ENCODE peak calls at places on chromosomes 12 and 14, in six cellular contexts. One of them, this sample, is unnamed.

GRCh38 chr12:76588881-76589565 is 29.5 kb upstream of the OSBPL8 start:
- DNase-seq in stimulated activated CD4-positive, alpha-beta T cell treated with anti-CD3 and anti-CD28 coated beads, Interleukin-4, amount 100 ng/mL, for 48 hours: no peak
- DNase-seq in Peyer's patch: no peak
- DNase-seq in activated CD4-positive, alpha-beta T cell treated with anti-CD3 and anti-CD28 coated beads, Interleukin-2, amount 10 ng/mL, durations not matched to agents 7 days and 5 days: no peak
- DNase-seq in HTR-8/SVneo: no peak
- DNase-seq in right cardiac atrium: no peak
- DNase-seq in this sample: no peak

GRCh38 chr14:49970474-49971147 is 77.7 kb downstream of the ARF6 start:
- DNase-seq in Peyer's patch: no peak
- DNase-seq in right cardiac atrium: no peak
- DNase-seq in HTR-8/SVneo: no peak
- DNase-seq in activated CD4-positive, alpha-beta T cell treated with anti-CD3 and anti-CD28 coated beads, Interleukin-2, amount 10 ng/mL, durations not matched to agents 7 days and 5 days: peak; percentile 20
- DNase-seq in stimulated activated CD4-positive, alpha-beta T cell treated with anti-CD3 and anti-CD28 coated beads, Interleukin-4, amount 100 ng/mL, for 48 hours: no peak
- DNase-seq in this sample: no peak

GRCh38 chr14:68576496-68577244 is 216.2 kb downstream of the ZFP36L1 start:
- DNase-seq in right cardiac atrium: no peak
- DNase-seq in HTR-8/SVneo: peak; percentile 96
- DNase-seq in stimulated activated CD4-positive, alpha-beta T cell treated with anti-CD3 and anti-CD28 coated beads, Interleukin-4, amount 100 ng/mL, for 48 hours: no peak
- DNase-seq in Peyer's patch: no peak
- DNase-seq in activated CD4-positive, alpha-beta T cell treated with anti-CD3 and anti-CD28 coated beads, Interleukin-2, amount 10 ng/mL, durations not matched to agents 7 days and 5 days: no peak
- DNase-seq in this sample: no peak

GRCh38 chr12:3646561-3647241 is 106.2 kb downstream of the CRACR2A start:
- DNase-seq in activated CD4-positive, alpha-beta T cell treated with anti-CD3 and anti-CD28 coated beads, Interleukin-2, amount 10 ng/mL, durations not matched to agents 7 days and 5 days: no peak
- DNase-seq in Peyer's patch: no peak
- DNase-seq in HTR-8/SVneo: no peak
- DNase-seq in right cardiac atrium: no peak
- DNase-seq in stimulated activated CD4-positive, alpha-beta T cell treated with anti-CD3 and anti-CD28 coated beads, Interleukin-4, amount 100 ng/mL, for 48 hours: no peak
- DNase-seq in this sample: no peak

GRCh38 chr14:61041704-61042103 is 60.7 kb downstream of the SLC38A6 start:
- DNase-seq in activated CD4-positive, alpha-beta T cell treated with anti-CD3 and anti-CD28 coated beads, Interleukin-2, amount 10 ng/mL, durations not matched to agents 7 days and 5 days: no peak
- DNase-seq in stimulated activated CD4-positive, alpha-beta T cell treated with anti-CD3 and anti-CD28 coated beads, Interleukin-4, amount 100 ng/mL, for 48 hours: no peak
- DNase-seq in right cardiac atrium: no peak
- DNase-seq in Peyer's patch: no peak
- DNase-seq in HTR-8/SVneo: no peak
- DNase-seq in this sample: no peak

GRCh38 chr12:125296701-125297100 is 231.5 kb downstream of the AACS start:
- DNase-seq in stimulated activated CD4-positive, alpha-beta T cell treated with anti-CD3 and anti-CD28 coated beads, Interleukin-4, amount 100 ng/mL, for 48 hours: no peak
- DNase-seq in HTR-8/SVneo: no peak
- DNase-seq in Peyer's patch: no peak
- DNase-seq in activated CD4-positive, alpha-beta T cell treated with anti-CD3 and anti-CD28 coated beads, Interleukin-2, amount 10 ng/mL, durations not matched to agents 7 days and 5 days: no peak
- DNase-seq in right cardiac atrium: no peak
- DNase-seq in this sample: no peak

GRCh38 chr12:6778212-6778570 is 5.9 kb downstream of the LAG3 start:
- DNase-seq in right cardiac atrium: peak; percentile 73
- DNase-seq in Peyer's patch: no peak
- DNase-seq in HTR-8/SVneo: no peak
- DNase-seq in activated CD4-positive, alpha-beta T cell treated with anti-CD3 and anti-CD28 coated beads, Interleukin-2, amount 10 ng/mL, durations not matched to agents 7 days and 5 days: no peak
- DNase-seq in stimulated activated CD4-positive, alpha-beta T cell treated with anti-CD3 and anti-CD28 coated beads, Interleukin-4, amount 100 ng/mL, for 48 hours: no peak
- DNase-seq in this sample: no peak

GRCh38 chr14:68140111-68140741 is 320.6 kb downstream of the RAD51B start:
- DNase-seq in Peyer's patch: peak; percentile 58
- DNase-seq in HTR-8/SVneo: peak; percentile 97
- DNase-seq in stimulated activated CD4-positive, alpha-beta T cell treated with anti-CD3 and anti-CD28 coated beads, Interleukin-4, amount 100 ng/mL, for 48 hours: no peak
- DNase-seq in right cardiac atrium: no peak
- DNase-seq in activated CD4-positive, alpha-beta T cell treated with anti-CD3 and anti-CD28 coated beads, Interleukin-2, amount 10 ng/mL, durations not matched to agents 7 days and 5 days: no peak
- DNase-seq in this sample: no peak

GRCh38 chr14:66401447-66402095 is 84.6 kb upstream of the CCDC196 start:
- DNase-seq in right cardiac atrium: no peak
- DNase-seq in stimulated activated CD4-positive, alpha-beta T cell treated with anti-CD3 and anti-CD28 coated beads, Interleukin-4, amount 100 ng/mL, for 48 hours: no peak
- DNase-seq in activated CD4-positive, alpha-beta T cell treated with anti-CD3 and anti-CD28 coated beads, Interleukin-2, amount 10 ng/mL, durations not matched to agents 7 days and 5 days: no peak
- DNase-seq in Peyer's patch: no peak
- DNase-seq in HTR-8/SVneo: no peak
- DNase-seq in this sample: no peak

GRCh38 chr14:105889666-105890473 is 363.5 kb downstream of the TMEM121 start:
- DNase-seq in Peyer's patch: peak; percentile 42
- DNase-seq in activated CD4-positive, alpha-beta T cell treated with anti-CD3 and anti-CD28 coated beads, Interleukin-2, amount 10 ng/mL, durations not matched to agents 7 days and 5 days: no peak
- DNase-seq in HTR-8/SVneo: no peak
- DNase-seq in stimulated activated CD4-positive, alpha-beta T cell treated with anti-CD3 and anti-CD28 coated beads, Interleukin-4, amount 100 ng/mL, for 48 hours: no peak
- DNase-seq in right cardiac atrium: peak; percentile 30
- DNase-seq in this sample: peak; percentile 32

GRCh38 chr14:89616425-89617141 is 199.6 kb upstream of the FOXN3 start:
- DNase-seq in activated CD4-positive, alpha-beta T cell treated with anti-CD3 and anti-CD28 coated beads, Interleukin-2, amount 10 ng/mL, durations not matched to agents 7 days and 5 days: peak; percentile 76
- DNase-seq in HTR-8/SVneo: no peak
- DNase-seq in stimulated activated CD4-positive, alpha-beta T cell treated with anti-CD3 and anti-CD28 coated beads, Interleukin-4, amount 100 ng/mL, for 48 hours: no peak
- DNase-seq in Peyer's patch: no peak
- DNase-seq in right cardiac atrium: no peak
- DNase-seq in this sample: no peak

GRCh38 chr12:50215033-50215432 is 47.9 kb upstream of the CERS5 start:
- DNase-seq in activated CD4-positive, alpha-beta T cell treated with anti-CD3 and anti-CD28 coated beads, Interleukin-2, amount 10 ng/mL, durations not matched to agents 7 days and 5 days: no peak
- DNase-seq in stimulated activated CD4-positive, alpha-beta T cell treated with anti-CD3 and anti-CD28 coated beads, Interleukin-4, amount 100 ng/mL, for 48 hours: no peak
- DNase-seq in HTR-8/SVneo: no peak
- DNase-seq in right cardiac atrium: no peak
- DNase-seq in Peyer's patch: no peak
- DNase-seq in this sample: no peak

GRCh38 chr12:13167226-13167625 is 29.3 kb upstream of the EMP1 start:
- DNase-seq in right cardiac atrium: no peak
- DNase-seq in activated CD4-positive, alpha-beta T cell treated with anti-CD3 and anti-CD28 coated beads, Interleukin-2, amount 10 ng/mL, durations not matched to agents 7 days and 5 days: no peak
- DNase-seq in stimulated activated CD4-positive, alpha-beta T cell treated with anti-CD3 and anti-CD28 coated beads, Interleukin-4, amount 100 ng/mL, for 48 hours: no peak
- DNase-seq in Peyer's patch: no peak
- DNase-seq in HTR-8/SVneo: no peak
- DNase-seq in this sample: no peak

This sample was measured in left lobe of liver.